ENCODE peak calls at places on chromosomes 12 and 14, in eight cellular contexts. J is dorsolateral prefrontal cortex, U is astrocyte of the spinal cord, D is fibroblast of the aortic adventitia, K is foreskin fibroblast, W is A549, R is AG04449, E is HepG2. O is an unnamed sample.

GRCh38 chr14:54773171-54774006 is 129.2 kb downstream of the GCH1 start:
- DNase-seq in J (peak; percentile 56), U (peak; percentile 100), D (peak; percentile 100), K (peak; percentile 99), W (peak; percentile 99), R (peak; percentile 99), E (peak; percentile 78), O (peak; percentile 74)

GRCh38 chr12:47504775-47505446 is 200.9 kb downstream of the RPAP3 start:
- DNase-seq in J (no peak), U (peak; percentile 66), D (peak; percentile 87), K (peak; percentile 18), W (no peak), R (peak; percentile 42), E (no peak), O (no peak)

GRCh38 chr12:81077686-81078441 is at the start of gene ACSS3:
- DNase-seq in J (peak; percentile 46), U (peak; percentile 28), D (peak; percentile 27), K (peak; percentile 17), W (no peak), R (no peak), E (peak; percentile 67), O (peak; percentile 54)

GRCh38 chr14:74545386-74545785 is 51.8 kb downstream of the ISCA2 start:
- DNase-seq in J (no peak), U (no peak), D (no peak), K (no peak), W (no peak), R (no peak), E (no peak), O (no peak)

GRCh38 chr14:81252278-81252677 is 31.5 kb upstream of the GTF2A1 start:
- DNase-seq in J (no peak), U (no peak), D (no peak), K (no peak), W (no peak), R (no peak), E (no peak), O (no peak)

GRCh38 chr12:13405961-13406703 is 209.6 kb downstream of the EMP1 start:
- DNase-seq in J (no peak), U (no peak), D (no peak), K (no peak), W (no peak), R (no peak), E (no peak), O (no peak)

GRCh38 chr14:71142375-71143038 is 235.2 kb downstream of the PCNX1 start:
- DNase-seq in J (no peak), U (peak; percentile 95), D (peak; percentile 97), K (peak; percentile 90), W (no peak), R (peak; percentile 95), E (no peak), O (no peak)

GRCh38 chr14:94673781-94674231 is 61.6 kb downstream of the SERPINA3 start:
- DNase-seq in J (no peak), U (peak; percentile 55), D (no peak), K (no peak), W (no peak), R (no peak), E (no peak), O (no peak)

GRCh38 chr12:68231229-68231628 is 5.6 kb upstream of the IL26 start:
- DNase-seq in J (no peak), U (no peak), D (no peak), K (no peak), W (no peak), R (no peak), E (no peak), O (no peak)

GRCh38 chr12:71973687-71974086 is 35.0 kb downstream of the TPH2 start:
- DNase-seq in J (no peak), U (no peak), D (no peak), K (peak; percentile 2), W (no peak), R (no peak), E (no peak), O (no peak)

GRCh38 chr12:64724201-64724745 is 34.9 kb downstream of the GNS start:
- DNase-seq in J (no peak), U (no peak), D (no peak), K (no peak), W (no peak), R (no peak), E (no peak), O (no peak)

GRCh38 chr12:121812320-121812871 is 8.6 kb downstream of the SETD1B start:
- DNase-seq in J (peak; percentile 72), U (peak; percentile 70), D (peak; percentile 79), K (peak; percentile 60), W (peak; percentile 92), R (no peak), E (no peak), O (peak; percentile 77)

GRCh38 chr14:71320734-71321555 is 413.7 kb downstream of the PCNX1 start:
- DNase-seq in J (peak; percentile 60), U (peak; percentile 62), D (peak; percentile 51), K (peak; percentile 65), W (peak; percentile 46), R (no peak), E (no peak), O (peak; percentile 64)

GRCh38 chr12:100498141-100498540 is 24.5 kb downstream of the NR1H4 start:
- DNase-seq in J (no peak), U (no peak), D (no peak), K (no peak), W (no peak), R (no peak), E (no peak), O (no peak)

GRCh38 chr12:20798561-20798960 is 11.9 kb upstream of the SLCO1B3 start:
- DNase-seq in J (no peak), U (peak; percentile 21), D (peak; percentile 14), K (no peak), W (no peak), R (no peak), E (peak; percentile 46), O (no peak)

GRCh38 chr14:63175531-63175930 is 28.7 kb upstream of the RHOJ start:
- DNase-seq in J (no peak), U (no peak), D (peak; percentile 18), K (no peak), W (no peak), R (no peak), E (no peak), O (no peak)

GRCh38 chr14:63178912-63179311 is 25.3 kb upstream of the RHOJ start:
- DNase-seq in J (peak; percentile 37), U (peak; percentile 67), D (peak; percentile 90), K (no peak), W (no peak), R (no peak), E (no peak), O (no peak)

GRCh38 chr14:63179383-63179782 is 24.9 kb upstream of the RHOJ start:
- DNase-seq in J (no peak), U (no peak), D (no peak), K (no peak), W (no peak), R (no peak), E (no peak), O (no peak)

GRCh38 chr14:63180017-63180416 is 24.2 kb upstream of the RHOJ start:
- DNase-seq in J (no peak), U (no peak), D (peak; percentile 77), K (no peak), W (no peak), R (no peak), E (no peak), O (no peak)

GRCh38 chr14:63174760-63175191 is 29.5 kb upstream of the RHOJ start:
- DNase-seq in J (no peak), U (peak; percentile 79), D (peak; percentile 96), K (peak; percentile 12), W (peak; percentile 25), R (no peak), E (peak; percentile 45), O (peak; percentile 40)
- TF ChIP-seq CTCF in J (peak; percentile 63), U (peak; percentile 72), D (peak; percentile 66), K (peak; percentile 72), W (peak; percentile 44), R (peak; percentile 58), E (peak; percentile 67), O (peak; percentile 58)

DNA sequence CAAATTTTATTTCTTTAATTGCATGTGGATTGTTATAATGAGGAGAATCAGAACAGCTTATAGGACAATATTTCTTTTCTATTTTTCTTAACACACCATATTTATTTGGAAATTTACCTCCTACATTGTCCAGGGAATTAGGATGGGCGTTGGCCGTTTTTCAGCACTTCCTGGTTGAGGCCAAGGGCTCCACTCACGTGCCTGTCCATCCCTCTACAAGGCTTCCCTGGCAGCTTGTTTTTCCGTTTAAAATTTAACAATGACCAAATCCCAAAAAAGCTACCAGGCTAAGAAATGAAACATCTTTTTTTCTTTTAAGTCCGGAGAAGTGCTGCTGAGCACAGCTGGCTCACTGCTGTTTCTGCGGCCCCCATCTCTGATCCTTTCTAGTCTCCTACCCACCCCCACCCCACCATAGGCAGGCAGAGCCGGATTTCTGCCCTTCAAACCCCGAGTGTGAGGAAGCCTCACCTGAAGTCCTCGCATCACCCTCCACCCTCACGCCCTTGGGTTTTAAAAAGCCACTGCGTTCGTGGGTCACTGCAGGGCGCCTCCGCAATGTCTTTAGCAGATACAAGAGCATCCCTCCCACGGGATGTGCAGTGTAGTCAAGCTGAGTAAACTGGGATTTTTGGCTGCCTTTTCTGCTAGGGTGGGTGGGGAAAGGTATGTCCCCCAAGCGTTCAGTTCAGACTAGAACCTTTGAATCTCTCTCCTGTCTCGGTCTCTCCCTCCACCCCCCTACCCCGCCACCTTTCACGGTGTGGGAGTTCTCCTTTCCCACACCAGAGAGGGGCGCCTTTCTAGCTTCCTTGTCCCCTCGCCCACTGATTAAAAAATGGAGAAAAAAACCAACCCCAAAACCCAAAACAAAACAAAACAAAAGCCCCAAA is 767 bp upstream of the FAR2 start:
- DNase-seq in J (no peak), U (peak; percentile 22), D (peak; percentile 59), K (peak; percentile 23), W (peak; percentile 18), R (no peak), E (no peak), O (no peak)
- TF ChIP-seq CTCF in J (no peak), U (peak; percentile 7), D (no peak), K (no peak), W (no peak), R (no peak), E (no peak), O (no peak)

DNA sequence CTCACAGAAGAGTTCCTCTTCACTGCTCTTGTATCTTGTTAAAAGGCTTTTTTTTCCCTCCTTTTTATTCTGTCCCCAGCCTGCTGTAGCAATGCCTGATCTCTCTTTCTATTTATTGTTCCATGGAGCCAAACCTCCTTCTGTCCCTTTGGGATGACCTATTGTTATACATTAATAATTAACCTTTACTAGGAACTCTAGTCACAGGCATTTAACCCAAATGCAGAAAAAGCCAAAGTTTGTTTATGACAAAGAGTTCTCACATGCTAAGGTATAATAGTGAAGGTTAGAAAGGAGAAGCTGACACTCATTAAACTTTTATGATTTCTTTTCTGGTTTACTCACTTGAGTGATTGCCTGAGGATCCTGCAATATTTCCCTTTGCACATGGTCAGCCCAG is 535.8 kb downstream of the NRXN3 start:
- DNase-seq in J (no peak), U (no peak), D (no peak), K (no peak), W (no peak), R (no peak), E (no peak), O (no peak)
- TF ChIP-seq CTCF in J (no peak), U (no peak), D (no peak), K (no peak), W (no peak), R (no peak), E (no peak), O (no peak)

DNA sequence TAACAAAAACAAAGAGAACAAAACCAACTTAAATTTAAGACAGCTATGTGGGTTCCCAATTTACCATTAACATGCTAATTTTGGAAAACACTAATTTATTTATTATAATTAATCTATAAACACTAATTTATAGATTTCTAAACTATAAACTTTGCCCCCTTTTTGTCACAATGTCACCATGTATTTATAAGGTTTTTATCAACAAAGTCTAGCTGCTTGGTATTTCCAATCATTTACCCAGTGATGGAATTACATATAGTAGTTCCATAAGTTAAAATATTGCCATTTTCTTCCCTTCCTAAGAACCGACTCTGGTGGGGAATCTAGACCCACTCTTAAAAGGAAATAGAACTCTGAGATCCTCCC is 140.7 kb downstream of the PPM1H start:
- DNase-seq in J (no peak), U (no peak), D (no peak), K (no peak), W (no peak), R (no peak), E (no peak), O (no peak)
- TF ChIP-seq CTCF in J (no peak), U (no peak), D (no peak), K (no peak), W (no peak), R (no peak), E (no peak), O (no peak)

O was measured in endothelial cell.